ENCODE peak calls at places on chromosomes 13 and 19, in six cellular contexts. C, L, G, K, O and T are unnamed samples.

GRCh38 chr13:48653074-48654054 is at the start of gene CYSLTR2:
- DNase-seq in K (peak), O (no peak), L (no peak), C (no peak), G (peak), T (peak)

GRCh38 chr13:74683411-74683810 is 549.2 kb upstream of the KLF12 start:
- DNase-seq in L (no peak), K (no peak), G (no peak), O (no peak), C (no peak), T (peak)

GRCh38 chr19:18399008-18399407 is 1.6 kb upstream of the LRRC25 start:
- DNase-seq in C (no peak), L (peak), G (no peak), O (no peak), K (no peak), T (no peak)

GRCh38 chr19:45113628-45114027 is 20.6 kb downstream of the PPP1R37 start:
- DNase-seq in G (no peak), C (no peak), O (no peak), L (no peak), K (no peak), T (no peak)

GRCh38 chr19:13297023-13297422 is 146.8 kb downstream of the IER2 start:
- DNase-seq in G (no peak), L (no peak), K (no peak), C (no peak), O (no peak), T (no peak)

GRCh38 chr19:20070691-20071090 is 7.1 kb upstream of the ZNF90 start:
- DNase-seq in O (no peak), K (no peak), L (no peak), G (no peak), C (no peak), T (no peak)

GRCh38 chr13:37925878-37926473 is 56.4 kb upstream of the TRPC4 start:
- DNase-seq in K (no peak), C (no peak), O (no peak), G (no peak), L (no peak), T (peak)

GRCh38 chr19:50461066-50461875 is 15.0 kb upstream of the EMC10 start:
- DNase-seq in C (peak), L (no peak), O (peak), K (peak), G (peak), T (peak)

GRCh38 chr13:34933786-34934185 is 8.3 kb upstream of the NBEA start:
- DNase-seq in L (no peak), O (no peak), C (no peak), G (no peak), K (no peak), T (no peak)

GRCh38 chr13:92843549-92843948 is 383.1 kb upstream of the GPC6 start:
- DNase-seq in C (no peak), L (no peak), G (no peak), K (no peak), O (no peak), T (no peak)

GRCh38 chr13:79003989-79004550 is 345.1 kb upstream of the OBI1 start:
- DNase-seq in G (no peak), K (no peak), L (no peak), O (no peak), C (no peak), T (no peak)

GRCh38 chr19:30004403-30004802 is 62.4 kb downstream of the URI1 start:
- DNase-seq in O (no peak), K (no peak), L (no peak), G (no peak), C (no peak), T (no peak)

GRCh38 chr13:26954981-26955380 is 194.4 kb upstream of the GPR12 start:
- DNase-seq in O (no peak), G (no peak), K (no peak), L (no peak), C (no peak), T (no peak)

GRCh38 chr19:12984683-12985048 is 10.6 kb upstream of the NFIX start:
- DNase-seq in C (no peak), O (no peak), K (no peak), G (no peak), L (no peak), T (no peak)

GRCh38 chr19:43229315-43229714 is 23.9 kb upstream of the PSG4 start:
- DNase-seq in G (no peak), K (no peak), C (no peak), L (no peak), O (no peak), T (peak)

GRCh38 chr13:112732679-112733078 is 42.8 kb downstream of the ATP11A start:
- DNase-seq in O (no peak), K (no peak), C (no peak), G (no peak), L (no peak), T (no peak)

GRCh38 chr13:47039106-47039505 is 142.3 kb upstream of the HTR2A start:
- DNase-seq in K (no peak), C (no peak), G (no peak), L (no peak), O (no peak), T (no peak)

GRCh38 chr13:111632906-111633305 is 312.5 kb downstream of the TEX29 start:
- DNase-seq in K (no peak), C (no peak), O (no peak), G (no peak), L (no peak), T (no peak)

GRCh38 chr13:32746474-32746873 is 160.2 kb downstream of the PDS5B start:
- DNase-seq in K (no peak), O (no peak), G (no peak), C (no peak), L (no peak), T (no peak)

GRCh38 chr13:52994051-52994450 is 34.6 kb upstream of the OLFM4 start:
- DNase-seq in G (no peak), L (no peak), K (no peak), O (no peak), C (no peak), T (no peak)

GRCh38 chr13:75319244-75319643 is 162.7 kb downstream of the TBC1D4 start:
- DNase-seq in O (no peak), K (no peak), L (no peak), C (no peak), G (no peak), T (no peak)

GRCh38 chr13:96109125-96109524 is 19.2 kb downstream of the HS6ST3 start:
- DNase-seq in L (no peak), C (no peak), K (no peak), O (no peak), G (no peak), T (no peak)

GRCh38 chr19:1491849-1492170 is 829 bp downstream of the REEP6 start:
- DNase-seq in K (no peak), C (no peak), G (no peak), O (no peak), L (no peak), T (no peak)
- H3K4me3 ChIP-seq in K (no peak), C (peak), G (no peak), O (no peak), L (no peak), T (peak)

DNA sequence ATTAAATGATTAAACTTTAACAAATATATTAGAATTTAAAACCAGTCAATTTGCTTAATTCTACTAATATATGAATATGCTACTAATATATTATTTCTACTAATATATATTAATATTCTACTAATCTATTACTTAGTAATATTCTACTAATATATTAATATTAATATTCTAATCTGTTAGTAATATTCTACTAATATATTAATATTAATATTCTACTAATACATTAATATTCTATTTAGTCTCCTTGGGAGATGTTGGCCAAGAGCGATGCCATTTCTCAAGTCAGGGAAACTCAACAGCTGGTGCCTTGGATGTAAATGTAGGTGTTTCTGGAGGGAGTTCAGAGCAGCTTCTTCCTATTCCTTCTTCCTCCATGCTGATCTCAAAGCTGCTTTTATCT is 259.2 kb upstream of the TMTC4 start:
- DNase-seq in O (no peak), C (no peak), K (no peak), L (no peak), G (no peak), T (no peak)
- H3K4me3 ChIP-seq in O (no peak), C (no peak), K (no peak), L (no peak), G (no peak), T (no peak)

GRCh38 chr19:35291916-35292315 is at the start of gene MAG:
- DNase-seq in C (no peak), L (no peak), G (no peak), K (no peak), O (no peak), T (no peak)

GRCh38 chr19:35292421-35292820 is 460 bp downstream of the MAG start:
- DNase-seq in O (no peak), C (no peak), L (no peak), G (no peak), K (no peak), T (no peak)

GRCh38 chr19:35291259-35291658 is 702 bp upstream of the MAG start:
- DNase-seq in G (no peak), C (no peak), L (no peak), K (no peak), O (no peak), T (no peak)

GRCh38 chr19:35288843-35289355 is 3.1 kb upstream of the MAG start:
- DNase-seq in G (no peak), K (no peak), C (no peak), O (no peak), L (no peak), T (no peak)

DNA sequence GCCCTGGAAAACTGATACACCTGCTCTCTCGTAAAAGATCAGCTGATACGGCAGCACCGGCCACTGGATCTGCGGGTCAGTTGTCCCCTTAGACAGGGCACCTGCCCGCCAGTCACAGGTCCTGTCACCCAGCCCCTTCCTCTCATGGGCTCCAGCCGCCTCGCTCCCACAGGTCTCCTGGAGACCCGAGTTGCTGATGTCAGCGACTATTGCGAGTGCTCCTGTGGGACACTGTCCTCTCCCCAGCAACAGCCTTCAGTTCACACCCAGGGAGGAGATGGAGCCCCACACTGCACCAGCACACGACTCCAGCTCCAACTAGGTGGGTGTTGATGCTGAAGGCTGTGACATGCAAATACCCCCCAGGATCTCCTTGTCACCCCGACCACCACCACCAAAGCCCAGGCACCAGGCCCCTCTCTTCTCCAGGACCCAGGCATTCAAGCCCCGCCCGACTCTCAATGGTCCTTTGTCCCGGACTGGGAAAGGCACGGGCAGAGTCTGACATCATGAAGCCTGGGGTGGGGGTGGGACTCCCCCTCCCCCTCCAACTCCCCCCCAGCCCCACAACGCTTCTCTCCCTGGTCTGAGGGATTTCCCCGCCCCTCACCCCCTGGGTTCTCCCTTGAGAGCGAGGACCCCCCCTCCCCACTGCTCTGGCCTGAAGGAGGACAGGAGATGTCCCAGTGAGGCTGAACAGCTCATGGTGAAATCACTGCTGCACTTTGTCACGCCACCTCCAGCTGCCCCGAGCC is 1.4 kb upstream of the MAG start:
- DNase-seq in K (no peak), C (no peak), O (no peak), L (no peak), G (no peak), T (no peak)
- H3K4me3 ChIP-seq in K (no peak), C (no peak), O (no peak), L (no peak), G (no peak), T (no peak)

GRCh38 chr13:21328201-21328600 is 130.9 kb downstream of the ZDHHC20 start:
- DNase-seq in L (no peak), C (no peak), K (no peak), O (no peak), G (no peak), T (no peak)

GRCh38 chr13:21324793-21325192 is 134.3 kb downstream of the ZDHHC20 start:
- DNase-seq in C (no peak), K (no peak), O (no peak), G (no peak), L (no peak), T (no peak)

GRCh38 chr13:21322988-21323387 is 136.1 kb downstream of the ZDHHC20 start:
- DNase-seq in C (no peak), O (no peak), G (no peak), L (no peak), K (no peak), T (no peak)

GRCh38 chr13:21328836-21329477 is 130.1 kb downstream of the ZDHHC20 start:
- DNase-seq in K (no peak), G (no peak), O (no peak), C (no peak), L (no peak), T (no peak)

DNA sequence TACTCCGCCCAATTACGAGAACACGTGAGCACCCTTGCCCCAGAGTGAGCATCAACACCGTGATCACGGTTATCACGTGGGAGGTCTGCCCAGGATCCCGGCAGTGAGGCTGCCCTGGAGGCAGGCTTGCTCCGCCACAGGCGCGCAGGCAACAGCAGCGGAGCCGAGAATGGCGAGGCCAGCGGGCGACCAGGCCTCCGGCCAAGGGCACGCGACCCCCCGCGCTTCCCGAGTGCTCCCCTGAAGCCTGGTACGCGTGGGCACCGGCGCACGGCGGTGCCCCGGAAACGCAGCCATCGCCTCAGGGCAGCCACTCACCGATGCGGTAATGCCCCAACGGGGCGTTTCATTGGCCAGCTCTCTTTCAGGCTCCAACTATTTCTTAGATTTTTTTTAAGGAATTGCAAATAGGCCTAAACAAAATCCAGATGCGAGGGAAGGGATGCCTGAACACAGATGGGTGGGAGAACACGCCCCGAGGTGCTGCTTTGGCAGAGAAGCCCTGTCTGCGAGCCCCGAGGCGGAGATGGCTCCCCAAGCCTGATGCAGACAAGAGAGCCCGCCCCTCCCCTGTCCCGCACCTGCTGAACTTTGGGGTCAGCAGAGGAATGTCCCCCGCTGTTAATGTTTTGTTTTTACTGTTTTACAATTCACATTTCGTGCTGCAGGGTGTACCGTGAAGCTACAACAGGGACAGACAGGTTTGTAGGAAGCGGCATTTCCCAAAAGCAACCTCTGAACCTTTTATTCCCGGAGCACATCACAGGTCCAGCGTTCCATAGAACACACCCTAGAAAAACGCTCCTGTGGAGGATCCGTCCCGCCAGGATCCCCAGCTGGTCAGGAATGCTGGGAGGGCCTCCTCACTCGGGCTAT is 132.7 kb downstream of the ZDHHC20 start:
- DNase-seq in O (no peak), G (no peak), L (peak), K (no peak), C (no peak), T (peak)
- H3K4me3 ChIP-seq in O (no peak), G (no peak), L (peak), K (peak), C (peak), T (peak)

GRCh38 chr19:38425810-38426466 is at the start of gene RASGRP4:
- DNase-seq in K (peak), G (peak), C (peak), L (no peak), O (peak), T (no peak)

GRCh38 chr19:38422405-38422804 is 3.6 kb downstream of the RASGRP4 start:
- DNase-seq in C (no peak), L (no peak), K (no peak), O (no peak), G (no peak), T (no peak)

GRCh38 chr19:38421856-38422255 is 4.2 kb downstream of the RASGRP4 start:
- DNase-seq in K (no peak), L (no peak), O (no peak), C (no peak), G (no peak), T (no peak)

GRCh38 chr19:38424272-38424671 is 1.7 kb downstream of the RASGRP4 start:
- DNase-seq in K (no peak), G (no peak), O (no peak), C (no peak), L (no peak), T (no peak)

GRCh38 chr19:38425222-38425809 is 703 bp downstream of the RASGRP4 start:
- DNase-seq in O (no peak), K (no peak), C (no peak), G (peak), L (no peak), T (no peak)
- H3K4me3 ChIP-seq in O (peak), K (no peak), C (peak), G (no peak), L (no peak), T (no peak)

GRCh38 chr13:98975822-98976261 is 2.0 kb downstream of the DOCK9 start:
- DNase-seq in K (no peak), O (no peak), C (no peak), L (no peak), G (no peak), T (peak)
- H3K4me3 ChIP-seq in K (no peak), O (no peak), C (peak), L (no peak), G (no peak), T (no peak)